ENCODE peak calls at places on chromosomes 1 and 21, in ten cellular contexts. One of them, this sample, is unnamed.

GRCh38 chr1:201694615-201695335 is 134.2 kb upstream of the IPO9 start:
- DNase-seq in fibroblast of lung: no peak
- DNase-seq in astrocyte of the spinal cord: no peak
- DNase-seq in pancreas: no peak
- DNase-seq in AG04449: no peak
- DNase-seq in AG10803: no peak
- DNase-seq in heart left ventricle: no peak
- DNase-seq in tibial artery: no peak
- DNase-seq in RWPE1: no peak
- DNase-seq in right atrium auricular region: no peak
- DNase-seq in this sample: no peak

GRCh38 chr1:113207019-113207418 is 134.0 kb downstream of the LRIG2 start:
- DNase-seq in fibroblast of lung: no peak
- DNase-seq in astrocyte of the spinal cord: no peak
- DNase-seq in pancreas: no peak
- DNase-seq in AG04449: no peak
- DNase-seq in AG10803: no peak
- DNase-seq in heart left ventricle: no peak
- DNase-seq in tibial artery: no peak
- DNase-seq in RWPE1: no peak
- DNase-seq in right atrium auricular region: no peak
- DNase-seq in this sample: no peak

GRCh38 chr1:178619523-178619922 is 105.5 kb upstream of the RALGPS2 start:
- DNase-seq in fibroblast of lung: no peak
- DNase-seq in astrocyte of the spinal cord: no peak
- DNase-seq in pancreas: no peak
- DNase-seq in AG04449: no peak
- DNase-seq in AG10803: no peak
- DNase-seq in heart left ventricle: no peak
- DNase-seq in tibial artery: no peak
- DNase-seq in RWPE1: no peak
- DNase-seq in right atrium auricular region: no peak
- DNase-seq in this sample: no peak

GRCh38 chr1:66012076-66012769 is 219.5 kb downstream of the PDE4B start:
- DNase-seq in fibroblast of lung: peak; percentile 6
- DNase-seq in astrocyte of the spinal cord: no peak
- DNase-seq in pancreas: no peak
- DNase-seq in AG04449: no peak
- DNase-seq in AG10803: peak; percentile 32
- DNase-seq in heart left ventricle: no peak
- DNase-seq in tibial artery: no peak
- DNase-seq in RWPE1: no peak
- DNase-seq in right atrium auricular region: no peak
- DNase-seq in this sample: no peak

GRCh38 chr1:56301791-56302190 is 277.6 kb downstream of the PLPP3 start:
- DNase-seq in fibroblast of lung: peak; percentile 87
- DNase-seq in astrocyte of the spinal cord: peak; percentile 74
- DNase-seq in pancreas: no peak
- DNase-seq in AG04449: peak; percentile 58
- DNase-seq in AG10803: peak; percentile 58
- DNase-seq in heart left ventricle: no peak
- DNase-seq in tibial artery: no peak
- DNase-seq in RWPE1: no peak
- DNase-seq in right atrium auricular region: no peak
- DNase-seq in this sample: peak; percentile 43

GRCh38 chr1:27161594-27161993 is 6.7 kb upstream of the SLC9A1 start:
- DNase-seq in fibroblast of lung: no peak
- DNase-seq in astrocyte of the spinal cord: no peak
- DNase-seq in pancreas: no peak
- DNase-seq in AG04449: no peak
- DNase-seq in AG10803: no peak
- DNase-seq in heart left ventricle: no peak
- DNase-seq in tibial artery: no peak
- DNase-seq in RWPE1: no peak
- DNase-seq in right atrium auricular region: no peak
- DNase-seq in this sample: no peak

GRCh38 chr1:203183828-203184227 is 2.7 kb downstream of the CHI3L1 start:
- DNase-seq in fibroblast of lung: no peak
- DNase-seq in astrocyte of the spinal cord: no peak
- DNase-seq in pancreas: no peak
- DNase-seq in AG04449: no peak
- DNase-seq in AG10803: no peak
- DNase-seq in heart left ventricle: no peak
- DNase-seq in tibial artery: no peak
- DNase-seq in RWPE1: no peak
- DNase-seq in right atrium auricular region: no peak
- DNase-seq in this sample: no peak

GRCh38 chr1:49331066-49331852 is 554.6 kb upstream of the BEND5 start:
- DNase-seq in fibroblast of lung: no peak
- DNase-seq in astrocyte of the spinal cord: no peak
- DNase-seq in pancreas: no peak
- DNase-seq in AG04449: no peak
- DNase-seq in AG10803: no peak
- DNase-seq in heart left ventricle: no peak
- DNase-seq in tibial artery: no peak
- DNase-seq in RWPE1: no peak
- DNase-seq in right atrium auricular region: no peak
- DNase-seq in this sample: no peak

GRCh38 chr1:116725798-116726197 is 28.4 kb upstream of the CD2 start:
- DNase-seq in fibroblast of lung: no peak
- DNase-seq in astrocyte of the spinal cord: peak; percentile 22
- DNase-seq in pancreas: no peak
- DNase-seq in AG04449: no peak
- DNase-seq in AG10803: no peak
- DNase-seq in heart left ventricle: no peak
- DNase-seq in tibial artery: no peak
- DNase-seq in RWPE1: no peak
- DNase-seq in right atrium auricular region: no peak
- DNase-seq in this sample: no peak

GRCh38 chr1:179314928-179315327 is 21.3 kb downstream of the SOAT1 start:
- DNase-seq in fibroblast of lung: no peak
- DNase-seq in astrocyte of the spinal cord: no peak
- DNase-seq in pancreas: no peak
- DNase-seq in AG04449: no peak
- DNase-seq in AG10803: no peak
- DNase-seq in heart left ventricle: no peak
- DNase-seq in tibial artery: no peak
- DNase-seq in RWPE1: no peak
- DNase-seq in right atrium auricular region: no peak
- DNase-seq in this sample: no peak

GRCh38 chr1:186949173-186949572 is 120.4 kb downstream of the PLA2G4A start:
- DNase-seq in fibroblast of lung: no peak
- DNase-seq in astrocyte of the spinal cord: no peak
- DNase-seq in pancreas: no peak
- DNase-seq in AG04449: no peak
- DNase-seq in AG10803: no peak
- DNase-seq in heart left ventricle: no peak
- DNase-seq in tibial artery: no peak
- DNase-seq in RWPE1: no peak
- DNase-seq in right atrium auricular region: no peak
- DNase-seq in this sample: no peak
- TF ChIP-seq CTCF in fibroblast of lung: no peak
- TF ChIP-seq CTCF in astrocyte of the spinal cord: no peak
- TF ChIP-seq CTCF in pancreas: no peak
- TF ChIP-seq CTCF in AG04449: no peak
- TF ChIP-seq CTCF in AG10803: no peak
- TF ChIP-seq CTCF in heart left ventricle: no peak
- TF ChIP-seq CTCF in tibial artery: no peak
- TF ChIP-seq CTCF in RWPE1: no peak
- TF ChIP-seq CTCF in right atrium auricular region: no peak
- TF ChIP-seq CTCF in this sample: no peak

DNA sequence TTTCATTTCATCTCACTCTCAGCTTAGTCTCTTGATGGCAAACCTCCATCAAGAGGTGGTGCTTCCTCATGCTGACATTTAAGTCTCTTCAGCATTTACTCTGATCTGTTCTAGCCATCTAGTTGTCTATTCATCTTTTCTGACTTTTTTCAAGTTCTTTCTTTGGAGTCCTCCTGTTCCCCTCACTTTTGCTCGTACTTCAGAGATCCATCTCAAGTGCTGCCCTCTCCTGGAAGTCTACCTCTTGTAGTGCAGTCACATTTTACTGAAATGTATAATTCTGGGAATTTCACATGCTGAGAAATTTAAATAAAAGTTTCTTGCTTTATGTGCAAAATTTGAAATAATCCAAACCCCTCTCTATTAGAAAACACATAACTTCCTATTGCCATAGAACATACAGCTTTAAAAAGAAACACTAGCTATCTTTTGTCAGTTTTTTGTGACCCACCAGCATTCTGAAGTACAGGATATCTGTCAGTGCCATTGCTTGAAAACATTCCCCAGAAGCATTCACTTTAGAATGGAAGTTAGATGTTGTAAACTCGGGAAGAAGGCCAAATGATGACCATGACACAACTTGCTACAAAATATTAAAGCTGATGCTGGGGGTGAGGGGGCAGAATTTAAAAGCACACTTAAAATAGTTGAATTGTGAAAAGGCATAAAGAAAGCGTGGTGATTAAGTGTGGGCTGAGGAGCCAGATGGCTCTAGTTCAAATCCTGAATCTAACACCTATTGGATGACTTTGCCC is 21.9 kb downstream of the RLF start:
- DNase-seq in fibroblast of lung: peak; percentile 58
- DNase-seq in astrocyte of the spinal cord: peak; percentile 38
- DNase-seq in pancreas: no peak
- DNase-seq in AG04449: no peak
- DNase-seq in AG10803: peak; percentile 25
- DNase-seq in heart left ventricle: no peak
- DNase-seq in tibial artery: no peak
- DNase-seq in RWPE1: no peak
- DNase-seq in right atrium auricular region: no peak
- DNase-seq in this sample: peak; percentile 73
- TF ChIP-seq CTCF in fibroblast of lung: peak; percentile 36
- TF ChIP-seq CTCF in astrocyte of the spinal cord: peak; percentile 58
- TF ChIP-seq CTCF in pancreas: no peak
- TF ChIP-seq CTCF in AG04449: no peak
- TF ChIP-seq CTCF in AG10803: peak; percentile 39
- TF ChIP-seq CTCF in heart left ventricle: peak; percentile 45
- TF ChIP-seq CTCF in tibial artery: no peak
- TF ChIP-seq CTCF in RWPE1: no peak
- TF ChIP-seq CTCF in right atrium auricular region: peak; percentile 38
- TF ChIP-seq CTCF in this sample: peak; percentile 73

DNA sequence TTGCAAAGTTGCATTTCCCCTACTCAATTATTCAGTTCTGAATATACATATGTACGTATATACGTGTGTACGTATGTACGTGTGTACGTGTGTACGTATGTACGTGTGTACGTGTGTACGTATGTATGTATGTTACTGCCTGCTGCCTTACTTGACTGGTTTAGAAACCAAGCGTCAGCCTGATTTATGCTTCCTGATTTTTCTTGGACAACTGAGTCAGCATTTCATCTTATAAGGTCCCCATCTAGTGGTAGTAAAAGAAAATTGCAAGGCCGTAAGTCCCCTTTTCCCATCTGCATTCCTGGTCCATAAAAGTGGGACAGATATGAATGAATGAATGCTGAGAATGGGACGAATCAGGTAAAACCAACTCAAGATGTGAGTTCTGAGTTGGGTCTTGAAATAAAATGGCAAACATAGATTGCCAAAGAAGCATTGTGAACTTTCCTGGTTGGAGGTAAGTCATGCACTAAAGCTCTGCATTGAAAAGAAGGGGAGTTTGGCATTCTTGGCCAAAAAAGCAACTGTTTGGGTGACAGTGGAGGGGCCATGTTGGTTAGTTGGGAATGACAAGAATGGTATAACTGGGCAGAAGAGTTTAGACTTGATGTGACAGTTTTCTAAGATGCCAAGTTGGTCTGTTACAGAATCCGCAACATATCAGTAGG is 76.4 kb upstream of the DNAH14 start:
- DNase-seq in fibroblast of lung: peak; percentile 84
- DNase-seq in astrocyte of the spinal cord: peak; percentile 69
- DNase-seq in pancreas: no peak
- DNase-seq in AG04449: no peak
- DNase-seq in AG10803: peak; percentile 62
- DNase-seq in heart left ventricle: no peak
- DNase-seq in tibial artery: no peak
- DNase-seq in RWPE1: peak; percentile 58
- DNase-seq in right atrium auricular region: no peak
- DNase-seq in this sample: peak; percentile 79
- TF ChIP-seq CTCF in fibroblast of lung: peak; percentile 82
- TF ChIP-seq CTCF in astrocyte of the spinal cord: peak; percentile 74
- TF ChIP-seq CTCF in pancreas: peak; percentile 54
- TF ChIP-seq CTCF in AG04449: peak; percentile 45
- TF ChIP-seq CTCF in AG10803: peak; percentile 90
- TF ChIP-seq CTCF in heart left ventricle: peak; percentile 76
- TF ChIP-seq CTCF in tibial artery: peak; percentile 54
- TF ChIP-seq CTCF in RWPE1: peak; percentile 73
- TF ChIP-seq CTCF in right atrium auricular region: peak; percentile 83
- TF ChIP-seq CTCF in this sample: peak; percentile 73

DNA sequence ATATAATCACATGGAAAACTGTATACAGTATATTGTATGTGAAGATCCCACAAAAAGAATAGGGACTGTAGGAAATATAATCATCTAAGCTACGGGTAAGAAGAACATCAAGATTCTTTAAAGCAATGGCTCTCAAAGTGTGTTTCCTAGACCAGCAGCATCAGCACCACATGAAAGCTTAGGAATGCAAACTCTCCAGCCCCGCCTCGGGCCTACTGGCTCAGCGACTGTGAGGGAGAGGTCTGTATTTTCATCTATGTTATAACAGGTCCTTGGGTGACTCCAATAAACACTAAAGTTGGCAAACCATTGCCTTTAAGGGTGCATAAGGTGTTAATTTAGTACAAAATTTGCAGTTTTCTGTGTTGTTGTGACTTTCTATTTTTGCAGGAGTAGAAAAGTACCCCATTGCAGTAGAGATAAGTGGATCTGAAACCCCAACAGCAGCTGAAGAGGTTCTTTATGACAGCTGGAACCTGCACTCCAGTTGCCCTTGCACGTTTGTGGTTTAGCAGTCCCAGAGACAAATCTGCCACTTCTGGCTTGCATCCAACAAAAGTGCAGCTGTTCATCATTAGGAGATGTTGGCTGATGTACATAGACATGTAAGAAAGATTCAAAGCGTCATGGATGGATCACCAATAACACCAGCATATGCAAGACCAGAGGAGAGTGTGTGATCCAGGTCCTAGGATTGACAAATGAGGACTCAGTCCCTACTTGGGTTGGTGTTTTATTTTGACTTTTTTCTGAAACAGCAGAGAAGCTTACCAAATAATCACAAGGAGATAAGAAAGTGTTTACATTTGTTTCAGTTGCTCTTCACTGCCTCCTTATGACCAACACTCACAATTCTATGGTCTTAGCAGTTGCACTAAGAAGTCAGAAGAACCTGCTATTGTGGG is 15.9 kb upstream of the IFNAR1 start:
- DNase-seq in fibroblast of lung: peak; percentile 83
- DNase-seq in astrocyte of the spinal cord: peak; percentile 29
- DNase-seq in pancreas: no peak
- DNase-seq in AG04449: no peak
- DNase-seq in AG10803: peak; percentile 72
- DNase-seq in heart left ventricle: no peak
- DNase-seq in tibial artery: peak; percentile 29
- DNase-seq in RWPE1: no peak
- DNase-seq in right atrium auricular region: peak; percentile 56
- DNase-seq in this sample: peak; percentile 69
- TF ChIP-seq CTCF in fibroblast of lung: no peak
- TF ChIP-seq CTCF in astrocyte of the spinal cord: no peak
- TF ChIP-seq CTCF in pancreas: no peak
- TF ChIP-seq CTCF in AG04449: no peak
- TF ChIP-seq CTCF in AG10803: no peak
- TF ChIP-seq CTCF in heart left ventricle: no peak
- TF ChIP-seq CTCF in tibial artery: no peak
- TF ChIP-seq CTCF in RWPE1: no peak
- TF ChIP-seq CTCF in right atrium auricular region: no peak
- TF ChIP-seq CTCF in this sample: peak; percentile 39

GRCh38 chr1:206067486-206068302 is 14.7 kb downstream of the RHEX start:
- DNase-seq in fibroblast of lung: no peak
- DNase-seq in astrocyte of the spinal cord: no peak
- DNase-seq in pancreas: no peak
- DNase-seq in AG04449: no peak
- DNase-seq in AG10803: no peak
- DNase-seq in heart left ventricle: no peak
- DNase-seq in tibial artery: no peak
- DNase-seq in RWPE1: no peak
- DNase-seq in right atrium auricular region: no peak
- DNase-seq in this sample: peak; percentile 14
- TF ChIP-seq CTCF in fibroblast of lung: no peak
- TF ChIP-seq CTCF in astrocyte of the spinal cord: no peak
- TF ChIP-seq CTCF in pancreas: no peak
- TF ChIP-seq CTCF in AG04449: no peak
- TF ChIP-seq CTCF in AG10803: no peak
- TF ChIP-seq CTCF in heart left ventricle: no peak
- TF ChIP-seq CTCF in tibial artery: no peak
- TF ChIP-seq CTCF in RWPE1: no peak
- TF ChIP-seq CTCF in right atrium auricular region: no peak
- TF ChIP-seq CTCF in this sample: no peak

This sample was measured in choroid plexus epithelial cell.